ENCODE peak calls at places on chromosome 6, in eight cellular contexts. E, M, G, R, N, P, B and V are unnamed samples. For H3K36me3, the result is how much of the 10 kb centered on the place peaks cover.

GRCh38 chr6:112571486-112571885 is 224.4 kb downstream of the RFPL4B start:
- DNase-seq in E (no peak), M (peak), G (no peak), R (no peak), N (no peak), P (no peak), B (no peak), V (no peak)

GRCh38 chr6:52564856-52565255 is 12.0 kb downstream of the TRAM2 start:
- DNase-seq in E (no peak), M (no peak), G (no peak), R (no peak), N (no peak), P (no peak), B (peak), V (no peak)

GRCh38 chr6:167506443-167507231 is 181.8 kb downstream of the TTLL2 start:
- DNase-seq in E (no peak), M (no peak), G (no peak), R (no peak), N (no peak), P (no peak), B (peak), V (no peak)

GRCh38 chr6:40852667-40853383 is 186.2 kb downstream of the UNC5CL start:
- DNase-seq in E (peak), M (peak), G (no peak), R (no peak), N (no peak), P (no peak), B (peak), V (peak)

GRCh38 chr6:35710241-35710847 is 21.6 kb upstream of the FKBP5 start:
- DNase-seq in E (no peak), M (no peak), G (no peak), R (no peak), N (no peak), P (no peak), B (no peak), V (no peak)

GRCh38 chr6:938271-939046 is 245.5 kb upstream of the EXOC2 start:
- DNase-seq in E (no peak), M (no peak), G (no peak), R (no peak), N (no peak), P (no peak), B (no peak), V (no peak)

GRCh38 chr6:97656236-97656635 is 373.2 kb upstream of the MMS22L start:
- DNase-seq in E (no peak), M (no peak), G (peak), R (no peak), N (no peak), P (no peak), B (no peak), V (peak)

GRCh38 chr6:49849121-49849907 is 17.0 kb downstream of the CRISP1 start:
- DNase-seq in E (peak), M (peak), G (peak), R (no peak), N (peak), P (no peak), B (no peak), V (peak)

GRCh38 chr6:33192671-33193602 is 670 bp upstream of the COL11A2 start:
- DNase-seq in E (no peak), M (peak), G (peak), R (peak), N (peak), P (peak), B (no peak), V (no peak)

GRCh38 chr6:6952484-6952883 is 155.3 kb upstream of the RREB1 start:
- DNase-seq in E (no peak), M (no peak), G (no peak), R (no peak), N (no peak), P (no peak), B (no peak), V (no peak)

GRCh38 chr6:140897804-140898573 is 1234.7 kb upstream of the GJE1 start:
- DNase-seq in E (no peak), M (no peak), G (no peak), R (no peak), N (no peak), P (no peak), B (no peak), V (peak)

GRCh38 chr6:53647437-53648094 is 18.0 kb downstream of the KLHL31 start:
- DNase-seq in E (no peak), M (peak), G (no peak), R (peak), N (peak), P (no peak), B (no peak), V (no peak)

GRCh38 chr6:137020771-137021170 is 24.0 kb downstream of the IL20RA start:
- DNase-seq in E (no peak), M (no peak), G (no peak), R (no peak), N (no peak), P (no peak), B (no peak), V (no peak)

GRCh38 chr6:62775427-62776022 is 435.7 kb upstream of the FKBP1C start:
- DNase-seq in E (peak), M (peak), G (peak), R (no peak), N (no peak), P (no peak), B (no peak), V (no peak)

GRCh38 chr6:104585646-104586045 is 274.1 kb downstream of the HACE1 start:
- DNase-seq in E (no peak), M (no peak), G (no peak), R (no peak), N (no peak), P (no peak), B (no peak), V (no peak)

GRCh38 chr6:169623343-169623742 is 78.5 kb downstream of the WDR27 start:
- DNase-seq in E (no peak), M (no peak), G (no peak), R (no peak), N (no peak), P (no peak), B (no peak), V (no peak)

GRCh38 chr6:151242420-151242841 is 2.7 kb downstream of the AKAP12 start:
- DNase-seq in E (peak), M (no peak), G (no peak), R (no peak), N (no peak), P (no peak), B (no peak), V (peak)

GRCh38 chr6:140867336-140867735 is 1265.4 kb upstream of the GJE1 start:
- DNase-seq in E (no peak), M (no peak), G (no peak), R (no peak), N (no peak), P (no peak), B (no peak), V (no peak)

GRCh38 chr6:56450376-56450775 is 192.3 kb downstream of the DST start:
- DNase-seq in E (no peak), M (no peak), G (no peak), R (no peak), N (no peak), P (no peak), B (no peak), V (no peak)

GRCh38 chr6:39029156-39030011 is 19.2 kb upstream of the GLP1R start:
- DNase-seq in E (peak), M (peak), G (peak), R (peak), N (peak), P (peak), B (peak), V (peak)

GRCh38 chr6:91562955-91563354 is 976.1 kb upstream of the MAP3K7 start:
- DNase-seq in E (no peak), M (no peak), G (no peak), R (no peak), N (no peak), P (no peak), B (no peak), V (no peak)

GRCh38 chr6:143288923-143289322 is 161.6 kb downstream of the ADAT2 start:
- DNase-seq in E (peak), M (no peak), G (no peak), R (no peak), N (no peak), P (no peak), B (no peak), V (peak)

GRCh38 chr6:162100091-162100490 is 627.5 kb downstream of the PRKN start:
- DNase-seq in E (no peak), M (peak), G (no peak), R (no peak), N (no peak), P (no peak), B (no peak), V (no peak)

GRCh38 chr6:144320746-144321145 is 35.6 kb downstream of the UTRN start:
- DNase-seq in E (no peak), M (no peak), G (no peak), R (no peak), N (no peak), P (no peak), B (no peak), V (no peak)

GRCh38 chr6:14784596-14785360 is 461.1 kb upstream of the JARID2 start:
- DNase-seq in E (peak), M (no peak), G (no peak), R (no peak), N (peak), P (no peak), B (no peak), V (peak)

GRCh38 chr6:14786455-14786854 is 459.4 kb upstream of the JARID2 start:
- DNase-seq in E (no peak), M (no peak), G (no peak), R (no peak), N (no peak), P (no peak), B (no peak), V (no peak)

GRCh38 chr6:14781707-14782306 is 464.1 kb upstream of the JARID2 start:
- DNase-seq in E (no peak), M (no peak), G (no peak), R (no peak), N (no peak), P (no peak), B (no peak), V (no peak)

GRCh38 chr6:14786008-14786407 is 459.9 kb upstream of the JARID2 start:
- DNase-seq in E (no peak), M (no peak), G (no peak), R (no peak), N (no peak), P (no peak), B (no peak), V (no peak)

GRCh38 chr6:14783594-14783993 is 462.3 kb upstream of the JARID2 start:
- DNase-seq in E (no peak), M (no peak), G (no peak), R (no peak), N (no peak), P (no peak), B (no peak), V (no peak)
- H3K36me3 ChIP-seq in E (under half), M (under half), G (under half), R (under half), N (under half), P (under half), B (under half), V (under half)

DNA sequence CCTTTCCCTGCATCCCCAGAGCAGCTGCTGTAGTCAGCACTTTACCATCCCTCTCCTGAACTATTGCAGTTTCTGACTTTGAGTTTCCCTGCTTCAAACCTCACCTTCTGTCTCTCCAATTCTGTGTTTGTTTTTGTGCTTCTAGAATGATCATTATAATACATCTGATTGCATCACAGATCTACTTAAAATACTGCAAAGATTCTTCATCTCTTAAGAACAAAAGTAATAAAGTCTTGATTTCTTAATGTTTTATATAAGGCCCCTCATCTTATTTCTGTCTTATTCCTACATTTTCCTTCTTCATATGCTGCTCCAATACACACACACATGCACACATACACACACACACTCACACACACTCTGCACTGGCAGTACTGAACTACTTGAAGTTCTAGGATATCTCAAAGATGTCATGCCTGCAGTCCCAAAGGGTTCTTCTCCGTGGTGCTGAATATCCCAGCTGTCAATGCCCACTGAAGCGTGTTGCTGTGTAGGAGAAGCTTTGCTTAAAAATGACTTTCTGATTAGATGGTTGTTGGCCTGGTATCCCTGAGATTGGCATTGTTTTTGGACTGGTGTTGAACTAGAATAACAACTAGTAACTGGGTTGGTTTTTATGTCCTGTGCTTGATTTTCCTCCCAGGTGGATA is 97.2 kb downstream of the MAP3K4 start:
- DNase-seq in E (no peak), M (peak), G (peak), R (no peak), N (no peak), P (no peak), B (no peak), V (no peak)
- H3K36me3 ChIP-seq in E (under half), M (half or more), G (half or more), R (under half), N (under half), P (under half), B (under half), V (under half)

GRCh38 chr6:24718449-24719124 is 367 bp downstream of the C6orf62 start:
- DNase-seq in E (peak), M (no peak), G (no peak), R (no peak), N (peak), P (no peak), B (no peak), V (no peak)
- H3K36me3 ChIP-seq in E (under half), M (under half), G (under half), R (under half), N (under half), P (under half), B (under half), V (under half)

GRCh38 chr6:158057213-158057987 is 75.7 kb downstream of the SYNJ2 start:
- DNase-seq in E (no peak), M (peak), G (no peak), R (no peak), N (no peak), P (no peak), B (no peak), V (no peak)

GRCh38 chr6:158059108-158059507 is 77.4 kb downstream of the SYNJ2 start:
- DNase-seq in E (no peak), M (no peak), G (no peak), R (no peak), N (no peak), P (no peak), B (no peak), V (no peak)

GRCh38 chr6:158056355-158056754 is 74.7 kb downstream of the SYNJ2 start:
- DNase-seq in E (no peak), M (no peak), G (no peak), R (no peak), N (no peak), P (no peak), B (no peak), V (no peak)

GRCh38 chr6:158056804-158057203 is 75.1 kb downstream of the SYNJ2 start:
- DNase-seq in E (no peak), M (no peak), G (no peak), R (no peak), N (no peak), P (no peak), B (no peak), V (no peak)

DNA sequence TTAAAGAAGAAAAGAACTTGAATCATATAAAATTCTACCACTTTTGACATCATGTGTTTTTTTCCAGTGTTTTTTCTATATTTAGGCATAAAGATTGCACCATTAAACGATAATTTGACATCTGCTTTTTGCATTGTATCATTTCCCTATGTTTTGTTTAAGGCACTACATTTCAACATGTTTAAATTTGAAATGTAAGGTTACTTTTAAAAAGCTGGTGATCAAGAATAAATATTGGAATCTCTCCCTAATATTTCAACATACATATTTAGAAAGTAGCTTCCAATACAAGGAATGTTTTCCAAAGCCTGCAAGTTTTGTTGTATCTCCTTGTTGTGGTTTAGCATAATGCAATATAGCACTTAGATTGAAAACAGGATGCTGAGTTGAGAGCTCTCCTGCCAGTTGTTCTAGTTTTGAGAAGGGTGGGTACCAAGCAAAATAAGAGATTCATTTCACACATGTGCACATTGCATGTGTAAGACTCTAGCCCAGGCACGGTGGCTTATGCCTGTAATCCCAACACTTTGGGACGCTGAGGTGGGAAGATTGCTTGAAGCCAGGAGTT is 76.6 kb downstream of the SYNJ2 start:
- DNase-seq in E (no peak), M (peak), G (no peak), R (no peak), N (no peak), P (no peak), B (no peak), V (no peak)
- H3K36me3 ChIP-seq in E (under half), M (under half), G (under half), R (under half), N (under half), P (under half), B (under half), V (under half)

GRCh38 chr6:89563866-89564265 is 74.7 kb downstream of the LYRM2 start:
- DNase-seq in E (no peak), M (no peak), G (no peak), R (no peak), N (no peak), P (no peak), B (no peak), V (no peak)

GRCh38 chr6:89567635-89568390 is 70.7 kb downstream of the LYRM2 start:
- DNase-seq in E (no peak), M (no peak), G (no peak), R (no peak), N (no peak), P (no peak), B (peak), V (no peak)

GRCh38 chr6:89566930-89567634 is 71.5 kb downstream of the LYRM2 start:
- DNase-seq in E (peak), M (no peak), G (no peak), R (no peak), N (no peak), P (no peak), B (no peak), V (peak)

GRCh38 chr6:89564752-89565427 is 73.7 kb downstream of the LYRM2 start:
- DNase-seq in E (no peak), M (no peak), G (peak), R (no peak), N (no peak), P (no peak), B (no peak), V (no peak)

DNA sequence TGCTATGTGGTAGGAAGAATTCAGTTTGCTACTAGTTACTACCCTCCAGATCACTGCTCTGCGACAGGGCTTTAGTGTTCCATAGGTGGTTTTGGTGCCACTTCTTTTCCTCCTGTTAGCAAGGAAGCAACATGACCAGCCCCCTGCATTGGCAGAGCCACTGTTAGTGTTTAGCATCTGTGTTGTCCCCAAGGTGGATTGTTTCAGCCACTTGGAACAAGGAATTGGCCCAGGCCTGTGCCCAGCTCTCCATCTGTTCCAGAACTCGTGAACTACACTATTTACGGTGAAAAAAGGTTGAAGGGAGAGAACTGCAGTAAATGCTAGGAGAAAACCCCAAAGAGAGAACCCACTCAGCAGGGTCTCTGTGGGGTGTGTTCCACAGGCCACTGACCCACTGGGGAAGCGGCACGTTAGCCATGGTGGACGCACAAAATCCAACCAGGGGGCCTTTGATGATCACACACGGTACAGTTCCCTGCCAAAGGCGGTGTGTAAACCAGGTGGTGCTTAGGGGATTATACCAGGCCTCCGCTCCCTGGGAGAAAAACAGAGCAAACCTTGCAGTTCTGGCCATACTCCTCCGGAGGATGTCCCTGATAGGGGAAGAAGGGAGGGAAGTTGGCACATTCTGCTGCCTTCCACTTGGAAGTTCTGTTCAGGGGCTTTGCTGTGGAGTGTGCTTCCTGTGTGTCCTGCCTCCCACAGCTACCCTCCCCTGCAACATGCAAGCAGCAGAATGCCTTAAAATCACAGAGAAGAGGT is 72.4 kb downstream of the LYRM2 start:
- DNase-seq in E (no peak), M (no peak), G (no peak), R (no peak), N (no peak), P (no peak), B (no peak), V (no peak)
- H3K36me3 ChIP-seq in E (under half), M (under half), G (under half), R (under half), N (under half), P (under half), B (under half), V (under half)

DNA sequence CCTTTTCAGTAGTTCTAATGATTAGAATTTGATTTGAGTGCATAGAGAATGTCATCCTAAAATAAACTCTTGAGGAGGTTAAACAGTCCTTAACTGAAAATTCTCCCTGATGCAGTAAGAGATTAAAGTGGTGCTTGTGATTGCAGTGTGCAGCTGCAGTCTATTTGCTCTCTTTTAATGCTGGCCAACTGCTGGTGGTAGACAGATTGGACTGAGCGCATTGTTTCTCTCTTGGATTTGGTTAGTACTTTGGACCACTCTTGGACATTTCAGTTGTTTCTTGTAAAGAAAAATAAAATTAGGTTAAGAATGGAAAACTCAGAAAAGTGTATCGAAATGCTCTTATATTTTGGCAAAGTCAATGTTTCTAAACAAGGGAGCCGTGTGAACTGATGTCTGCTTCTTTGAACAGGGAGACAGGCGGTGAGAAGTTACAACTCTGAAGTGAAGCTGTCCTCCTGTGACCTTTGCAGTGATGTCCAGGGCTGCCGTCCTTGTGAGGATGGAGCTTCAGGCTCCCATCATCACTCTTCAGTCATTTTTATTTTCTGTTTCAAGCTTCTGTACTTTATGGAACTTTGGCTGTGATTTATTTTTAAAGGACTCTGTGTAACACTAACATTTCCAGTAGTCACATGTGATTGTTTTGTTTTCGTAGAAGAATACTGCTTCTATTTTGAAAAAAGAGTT is 127.2 kb downstream of the CD109 start:
- DNase-seq in E (no peak), M (no peak), G (peak), R (no peak), N (no peak), P (no peak), B (no peak), V (no peak)
- H3K36me3 ChIP-seq in E (under half), M (under half), G (under half), R (under half), N (under half), P (under half), B (under half), V (under half)